ENCODE peak calls at places on chromosomes 16 and 17, in four cellular contexts. Q is K562, A is SK-N-SH, U is GM12878. I is an unnamed sample.

GRCh38 chr16:53773150-53773846 is 69.3 kb downstream of the FTO start:
- DNase-seq in Q (peak; percentile 10), A (peak; percentile 52), U (peak; percentile 13), I (no peak)

GRCh38 chr16:74785031-74785430 is 10.4 kb upstream of the FA2H start:
- DNase-seq in U (no peak), A (no peak), Q (no peak), I (peak; percentile 19)

GRCh38 chr17:2906907-2907306 is 110.7 kb downstream of the RAP1GAP2 start:
- DNase-seq in U (no peak), Q (peak; percentile 38), A (no peak), I (no peak)

GRCh38 chr16:50316102-50316847 is 49.9 kb downstream of the ADCY7 start:
- DNase-seq in U (no peak), Q (no peak), A (no peak), I (no peak)

GRCh38 chr17:12821376-12821940 is 32.2 kb downstream of the ARHGAP44 start:
- DNase-seq in Q (no peak), U (no peak), A (no peak), I (no peak)

GRCh38 chr16:85387171-85387507 is 226.0 kb upstream of the GSE1 start:
- DNase-seq in A (no peak), U (no peak), Q (no peak), I (no peak)

GRCh38 chr17:43881758-43882505 is 25.4 kb downstream of the MPP2 start:
- DNase-seq in U (no peak), Q (peak; percentile 92), A (no peak), I (no peak)

GRCh38 chr17:1939979-1940809 is 84.9 kb downstream of the RTN4RL1 start:
- DNase-seq in Q (no peak), U (no peak), A (peak; percentile 64), I (no peak)

GRCh38 chr17:83151442-83152220 is 72.2 kb downstream of the METRNL start:
- DNase-seq in A (peak; percentile 37), Q (no peak), U (no peak), I (no peak)

GRCh38 chr16:3662601-3663000 is 8.1 kb downstream of the DNASE1 start:
- DNase-seq in A (no peak), U (no peak), Q (no peak), I (no peak)

GRCh38 chr17:43316522-43317142 is 82.2 kb upstream of the ARL4D start:
- DNase-seq in A (no peak), U (no peak), Q (peak; percentile 13), I (no peak)

GRCh38 chr17:82602986-82603385 is 45.3 kb downstream of the WDR45B start:
- DNase-seq in A (peak; percentile 18), U (peak; percentile 21), Q (no peak), I (no peak)

GRCh38 chr17:73142763-73143395 is 21.9 kb upstream of the SSTR2 start:
- DNase-seq in U (no peak), A (no peak), Q (no peak), I (no peak)

GRCh38 chr17:77318491-77319210 is 177.9 kb downstream of the SEC14L1 start:
- DNase-seq in Q (no peak), U (no peak), A (peak; percentile 24), I (no peak)

GRCh38 chr17:40533896-40534295 is 31.4 kb downstream of the CCR7 start:
- DNase-seq in A (no peak), Q (no peak), U (no peak), I (no peak)

GRCh38 chr17:29959658-29960337 is 18.4 kb downstream of the EFCAB5 start:
- DNase-seq in Q (no peak), U (no peak), A (no peak), I (no peak)

GRCh38 chr17:82775033-82775823 is 23.4 kb downstream of the TBCD start:
- DNase-seq in U (no peak), Q (peak; percentile 79), A (peak; percentile 41), I (no peak)

GRCh38 chr17:15651583-15652110 is 32.1 kb upstream of the FBXW10B start:
- DNase-seq in Q (peak; percentile 76), A (peak; percentile 85), U (peak; percentile 33), I (peak; percentile 43)

GRCh38 chr16:88354229-88355092 is 28.3 kb upstream of the ZNF469 start:
- DNase-seq in U (no peak), Q (no peak), A (peak; percentile 30), I (no peak)

GRCh38 chr16:84391151-84391873 is 23.0 kb downstream of the ATP2C2 start:
- DNase-seq in U (no peak), A (no peak), Q (no peak), I (no peak)

GRCh38 chr16:30924797-30925645 is 1.6 kb downstream of the FBXL19 start:
- DNase-seq in U (no peak), Q (no peak), A (no peak), I (no peak)
- TF ChIP-seq NRF1 in U (no peak), Q (no peak), A (no peak), I (no peak)

GRCh38 chr17:6536053-6536452 is 20.3 kb downstream of the PITPNM3 start:
- DNase-seq in A (no peak), U (no peak), Q (no peak), I (no peak)

GRCh38 chr17:6532441-6532885 is 23.9 kb downstream of the PITPNM3 start:
- DNase-seq in U (no peak), Q (no peak), A (no peak), I (no peak)

GRCh38 chr17:6536566-6537065 is 19.7 kb downstream of the PITPNM3 start:
- DNase-seq in A (no peak), Q (no peak), U (no peak), I (no peak)

GRCh38 chr17:6531575-6531974 is 24.8 kb downstream of the PITPNM3 start:
- DNase-seq in Q (no peak), A (no peak), U (no peak), I (no peak)

DNA sequence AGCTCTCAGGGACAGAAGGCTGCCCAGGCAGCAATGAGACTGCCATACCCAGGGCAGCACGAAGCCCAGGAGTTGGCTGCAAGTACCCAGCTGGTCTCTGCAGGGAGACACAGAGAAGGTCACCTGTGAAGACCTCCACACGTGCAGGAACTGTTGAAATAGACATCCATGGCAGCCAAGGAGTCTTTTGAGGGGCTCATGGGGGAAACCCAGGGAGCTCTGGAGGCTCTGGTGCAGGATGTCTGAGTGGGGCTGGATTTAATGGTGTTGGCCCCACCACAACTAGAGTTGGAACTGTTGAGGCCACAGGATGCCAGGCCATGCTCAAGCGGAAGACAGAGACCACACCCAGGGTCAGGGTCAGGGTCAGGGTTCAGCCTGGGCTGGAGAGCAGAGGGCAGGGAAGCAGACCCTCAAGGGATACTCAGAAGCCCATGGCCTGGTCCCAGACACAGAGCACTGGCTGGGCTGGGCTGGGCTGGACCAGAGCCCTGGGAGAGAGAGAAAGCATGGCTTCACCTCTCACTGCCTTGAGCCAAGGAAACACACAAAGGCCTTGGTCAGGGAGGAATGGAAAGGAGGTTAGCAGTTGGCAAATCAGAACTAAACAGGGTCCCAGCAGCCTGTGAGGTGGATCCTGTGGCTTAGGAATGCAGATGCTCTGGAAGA is 21.4 kb downstream of the PITPNM3 start:
- DNase-seq in A (no peak), U (no peak), Q (no peak), I (no peak)
- TF ChIP-seq YY1 in A (no peak), U (no peak), Q (no peak), I (no peak)

DNA sequence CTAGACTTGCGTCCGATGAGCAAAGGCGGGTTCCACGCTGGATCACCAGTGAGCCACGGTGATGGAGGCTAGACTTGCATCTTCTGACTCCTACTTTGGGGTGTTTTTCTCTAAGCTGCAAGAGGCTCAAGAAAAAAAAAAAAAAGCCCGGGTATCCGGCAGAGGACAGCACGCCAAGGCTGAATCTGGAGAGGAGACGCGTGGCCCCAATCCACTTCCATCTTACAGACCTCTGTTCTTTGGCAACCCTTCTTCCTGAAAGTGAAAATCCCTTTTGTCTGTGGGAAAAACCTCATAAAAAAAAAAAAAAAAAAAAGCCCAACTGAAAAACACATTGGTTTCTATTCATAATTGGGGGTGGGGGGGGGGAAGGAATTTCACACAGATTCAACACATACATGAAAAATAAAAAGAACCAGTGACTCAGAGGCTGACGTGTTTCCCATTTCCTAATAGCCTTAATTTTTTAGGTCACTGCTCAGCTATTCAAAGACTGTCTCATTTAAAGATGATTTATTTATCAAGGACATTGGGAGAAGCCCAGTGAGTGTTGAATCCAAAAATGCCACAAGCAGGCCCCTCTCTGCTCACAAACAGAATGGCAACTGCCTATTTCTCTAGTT is 258.3 kb downstream of the FOXL1 start:
- DNase-seq in U (no peak), Q (no peak), A (no peak), I (no peak)
- TF ChIP-seq NRF1 in U (no peak), Q (no peak), A (no peak), I (no peak)

DNA sequence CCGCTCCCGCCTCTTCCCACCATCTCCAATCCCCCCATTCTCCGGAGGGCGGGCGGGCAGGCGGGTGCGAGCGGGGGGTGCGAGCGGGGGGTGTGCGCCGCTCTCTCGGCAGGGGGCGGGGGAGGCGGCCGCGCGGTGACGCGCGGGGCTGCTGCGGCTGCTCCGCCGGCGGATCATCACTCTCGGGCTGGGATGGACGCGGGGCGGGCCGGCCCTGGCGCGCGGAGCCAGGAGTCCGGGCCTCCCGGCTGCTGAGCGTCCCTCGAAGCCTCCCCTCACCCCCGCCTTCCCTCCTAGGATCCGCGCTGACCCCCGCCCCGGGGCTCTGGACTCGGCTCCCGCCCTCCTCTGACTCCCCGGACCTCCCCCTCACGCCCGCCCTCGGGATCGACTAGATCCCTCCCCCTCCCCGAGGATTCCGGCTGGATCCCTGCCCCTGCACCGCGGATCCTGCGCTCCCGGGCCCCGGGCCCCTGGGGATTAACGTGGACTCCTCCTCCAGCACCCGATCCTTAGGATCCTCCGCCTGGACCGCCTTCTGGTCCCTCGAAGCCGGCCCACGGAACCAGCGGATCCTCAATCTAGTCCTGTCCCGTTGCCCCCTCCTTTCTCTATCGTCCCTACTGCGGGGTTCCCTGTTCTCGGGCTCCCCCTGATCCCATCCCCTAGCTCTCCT is 978 bp upstream of the TMEM256 start:
- DNase-seq in U (no peak), A (peak; percentile 89), Q (peak; percentile 71), I (no peak)
- TF ChIP-seq YY1 in U (no peak), A (no peak), Q (no peak), I (no peak)

DNA sequence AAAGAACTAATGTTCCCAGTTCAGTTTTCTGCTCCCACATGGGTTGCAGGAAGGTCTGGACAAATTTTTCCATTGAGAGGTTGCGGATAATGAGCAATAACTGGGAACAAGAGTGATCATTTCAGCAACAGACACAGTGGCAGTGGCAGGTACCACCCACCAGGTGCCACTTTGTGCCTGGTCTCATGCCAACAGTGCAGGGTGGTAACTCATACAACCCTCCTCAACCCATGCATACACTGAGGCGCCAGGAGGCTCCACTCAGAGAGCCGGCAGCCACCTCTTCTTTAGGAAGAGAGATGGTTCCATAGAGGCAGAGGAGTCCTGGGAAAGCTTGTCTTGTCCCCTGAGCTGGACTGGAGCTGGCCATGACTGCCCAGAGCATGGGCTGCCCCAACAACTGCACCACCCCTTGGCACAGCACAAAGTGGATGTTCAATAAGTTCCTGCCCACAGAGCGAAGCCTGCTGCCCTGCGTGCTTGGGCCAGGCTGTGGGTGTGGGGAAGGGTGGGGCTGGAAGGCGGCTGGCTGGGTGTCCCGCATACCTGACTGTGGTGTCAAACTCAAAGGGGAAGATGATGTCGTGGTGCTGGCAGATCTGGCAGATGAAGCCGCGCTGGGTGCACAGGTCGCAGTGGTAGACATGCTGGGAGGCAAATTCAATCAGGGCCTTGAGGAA is 6.4 kb upstream of the ARHGAP27 start:
- DNase-seq in Q (no peak), A (no peak), U (no peak), I (no peak)
- TF ChIP-seq NRF1 in Q (no peak), A (no peak), U (no peak), I (no peak)

I was measured in H1.